ENCODE peak calls at places on chromosomes 3 and 15, in eight cellular contexts. V is fibroblast of pulmonary artery; R is esophagus muscularis mucosa; X is stomach; P is CD8-positive, alpha-beta memory T cell; E is fibroblast of mammary gland; A is HepG2; G is breast epithelium. J is an unnamed sample.

GRCh38 chr3:140586311-140586710 is 91.6 kb upstream of the TRIM42 start:
- DNase-seq in A (no peak), G (no peak), P (no peak), E (no peak), R (peak; percentile 62), X (no peak), V (no peak), J (no peak)

GRCh38 chr15:52103217-52104207 is 9.1 kb downstream of the BCL2L10 start:
- DNase-seq in V (peak; percentile 93), P (no peak), E (peak; percentile 100), A (peak; percentile 46), X (no peak), G (peak; percentile 43), R (no peak), J (peak; percentile 94)

GRCh38 chr3:8658326-8659212 is 14.0 kb upstream of the SSUH2 start:
- DNase-seq in E (no peak), P (no peak), V (peak; percentile 72), A (peak; percentile 93), X (peak; percentile 96), G (peak; percentile 27), R (no peak), J (peak; percentile 92)

GRCh38 chr15:79341361-79341760 is 30.4 kb downstream of the TMED3 start:
- DNase-seq in G (no peak), A (no peak), P (no peak), E (no peak), X (no peak), R (no peak), V (peak; percentile 4), J (no peak)

GRCh38 chr15:36831915-36832310 is 252.5 kb downstream of the CDIN1 start:
- DNase-seq in E (no peak), X (peak; percentile 32), V (peak; percentile 33), G (no peak), A (no peak), R (no peak), P (no peak), J (peak; percentile 43)

GRCh38 chr3:138063416-138063815 is 52.0 kb downstream of the DZIP1L start:
- DNase-seq in P (no peak), V (no peak), E (no peak), G (no peak), X (no peak), A (no peak), R (no peak), J (no peak)

GRCh38 chr3:124657138-124657537 is 73.1 kb upstream of the UMPS start:
- DNase-seq in V (no peak), P (no peak), X (no peak), G (no peak), E (no peak), R (no peak), A (no peak), J (no peak)

GRCh38 chr15:57018151-57018550 is 99.7 kb downstream of the TCF12 start:
- DNase-seq in A (no peak), R (no peak), P (no peak), G (no peak), V (no peak), X (no peak), E (peak; percentile 31), J (no peak)

GRCh38 chr3:143674100-143674968 is 173.9 kb downstream of the SLC9A9 start:
- DNase-seq in R (peak; percentile 93), A (peak; percentile 41), G (peak; percentile 48), E (peak; percentile 85), X (peak; percentile 73), P (peak; percentile 49), V (peak; percentile 80), J (peak; percentile 79)

GRCh38 chr3:11605398-11605797 is 38.3 kb downstream of the VGLL4 start:
- DNase-seq in E (no peak), V (no peak), A (no peak), X (no peak), P (no peak), G (no peak), R (no peak), J (no peak)

GRCh38 chr3:43328653-43329052 is 42.3 kb downstream of the SNRK start:
- DNase-seq in X (no peak), V (no peak), A (no peak), P (no peak), E (peak; percentile 14), R (no peak), G (no peak), J (no peak)

GRCh38 chr3:188527389-188527788 is 373.4 kb downstream of the LPP start:
- DNase-seq in V (peak; percentile 30), A (no peak), R (no peak), G (no peak), E (no peak), X (no peak), P (no peak), J (no peak)

DNA sequence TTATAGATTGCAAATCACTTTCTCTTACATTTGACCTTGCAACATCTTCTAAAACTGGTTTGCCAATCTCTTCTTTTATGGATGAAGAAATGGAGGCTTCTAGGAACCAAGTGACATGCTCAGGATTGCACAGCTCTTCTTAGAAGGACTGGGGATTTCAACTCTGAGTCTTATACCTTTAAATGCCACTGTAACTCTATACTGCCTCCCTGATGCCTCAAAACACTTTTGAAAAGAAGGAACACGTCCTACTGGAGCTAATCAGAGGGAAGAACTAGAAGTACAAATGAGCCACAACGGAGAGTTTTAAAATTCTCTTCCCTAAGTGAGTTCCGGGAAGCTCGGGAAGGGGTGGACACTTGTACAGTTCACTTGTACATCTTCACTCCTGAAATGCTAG is 973 bp upstream of the MITF start:
- DNase-seq in P (no peak), R (no peak), G (no peak), V (peak; percentile 20), X (no peak), A (no peak), E (no peak), J (peak; percentile 20)
- H3K4me3 ChIP-seq in P (no peak overlapping the region), R (peak overlapping the region; percentile 83), G (peak overlapping the region; percentile 95), V (peak overlapping the region; percentile 79), X (peak overlapping the region; percentile 69), A (peak overlapping the region; percentile 47), E (peak overlapping the region; percentile 88), J (peak overlapping the region; percentile 71)

GRCh38 chr15:62844564-62845235 is 197.8 kb upstream of the TPM1 start:
- DNase-seq in R (no peak), A (no peak), V (no peak), E (no peak), X (no peak), P (no peak), G (no peak), J (no peak)

GRCh38 chr15:62841269-62841628 is 201.3 kb upstream of the TPM1 start:
- DNase-seq in E (no peak), A (no peak), R (no peak), X (no peak), P (no peak), G (no peak), V (no peak), J (no peak)

GRCh38 chr15:62845239-62846126 is 197.1 kb upstream of the TPM1 start:
- DNase-seq in V (no peak), A (peak; percentile 41), P (no peak), E (peak; percentile 42), R (peak; percentile 90), G (no peak), X (no peak), J (peak; percentile 16)

GRCh38 chr15:62841891-62842559 is 200.5 kb upstream of the TPM1 start:
- DNase-seq in A (no peak), G (no peak), X (no peak), R (peak; percentile 66), P (no peak), V (no peak), E (no peak), J (no peak)

GRCh38 chr15:62840518-62841268 is 201.9 kb upstream of the TPM1 start:
- DNase-seq in G (no peak), X (no peak), E (no peak), P (no peak), V (no peak), A (no peak), R (peak; percentile 84), J (no peak)
- H3K4me3 ChIP-seq in G (no peak overlapping the region), X (no peak overlapping the region), E (no peak overlapping the region), P (no peak overlapping the region), V (no peak overlapping the region), A (no peak overlapping the region), R (no peak overlapping the region), J (no peak overlapping the region)

GRCh38 chr3:51984269-51984647 is 923 bp downstream of the ACY1 start:
- DNase-seq in E (no peak), X (no peak), G (no peak), R (no peak), A (no peak), P (no peak), V (no peak), J (no peak)
- H3K4me3 ChIP-seq in E (no peak overlapping the region), X (no peak overlapping the region), G (no peak overlapping the region), R (peak overlapping the region; percentile 66), A (peak overlapping the region; percentile 73), P (peak overlapping the region; percentile 87), V (no peak overlapping the region), J (peak overlapping the region; percentile 62)

GRCh38 chr15:100461049-100461448 is 67.7 kb downstream of the CERS3 start:
- DNase-seq in X (no peak), E (no peak), G (no peak), R (no peak), V (no peak), P (no peak), A (no peak), J (no peak)
- H3K4me3 ChIP-seq in X (no peak overlapping the region), E (no peak overlapping the region), G (no peak overlapping the region), R (no peak overlapping the region), V (no peak overlapping the region), P (no peak overlapping the region), A (no peak overlapping the region), J (no peak overlapping the region)

DNA sequence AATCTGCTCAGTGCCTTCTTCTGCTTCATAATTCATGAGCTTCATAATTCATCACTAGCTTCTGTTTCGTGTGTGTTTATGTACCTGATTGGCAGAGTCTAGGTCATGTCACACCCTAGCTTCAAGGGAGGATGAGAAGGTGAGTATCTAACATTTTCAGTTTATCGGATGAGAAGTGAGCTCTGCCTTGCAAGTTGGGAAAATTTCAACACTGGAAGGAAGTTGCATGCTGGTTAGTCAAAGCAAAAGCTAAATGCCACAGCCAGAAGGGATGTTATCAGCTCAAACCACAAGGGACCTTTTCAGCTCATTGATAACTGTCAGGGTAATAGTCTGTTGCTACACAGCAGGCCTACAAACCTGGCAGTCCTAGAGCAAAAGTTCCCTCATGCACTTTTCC is 7.3 kb upstream of the TNFSF10 start:
- DNase-seq in E (no peak), G (no peak), P (no peak), R (no peak), A (no peak), X (no peak), V (peak; percentile 63), J (peak; percentile 74)
- H3K4me3 ChIP-seq in E (no peak overlapping the region), G (no peak overlapping the region), P (no peak overlapping the region), R (no peak overlapping the region), A (no peak overlapping the region), X (no peak overlapping the region), V (no peak overlapping the region), J (no peak overlapping the region)